ENCODE peak calls at places on chromosome 5, in five cellular contexts. One of them, this sample, is unnamed.
A peak's percentile ranks its signal among the peaks of the same experiment; 100 is the strongest.

GRCh38 chr5:149546974-149547373 is 4.3 kb downstream of the CSNK1A1 start:
- DNase-seq in SK-N-SH: no peak
- DNase-seq in MM.1S: no peak
- DNase-seq in HCT116: no peak
- DNase-seq in OCI-LY7: no peak
- DNase-seq in this sample: no peak

GRCh38 chr5:92678576-92679105 is 902.4 kb downstream of the NR2F1-AS1 start:
- DNase-seq in OCI-LY7: no peak
- DNase-seq in MM.1S: no peak
- DNase-seq in HCT116: peak; percentile 29
- DNase-seq in SK-N-SH: peak; percentile 8
- DNase-seq in this sample: peak; percentile 11

GRCh38 chr5:42641321-42642005 is 115.2 kb upstream of the CCDC152 start:
- DNase-seq in OCI-LY7: no peak
- DNase-seq in HCT116: no peak
- DNase-seq in SK-N-SH: no peak
- DNase-seq in MM.1S: no peak
- DNase-seq in this sample: peak; percentile 33

GRCh38 chr5:10626473-10627013 is 62.7 kb downstream of the ANKRD33B start:
- DNase-seq in MM.1S: no peak
- DNase-seq in OCI-LY7: no peak
- DNase-seq in SK-N-SH: no peak
- DNase-seq in HCT116: no peak
- DNase-seq in this sample: peak; percentile 78

GRCh38 chr5:87394407-87394806 is 18.3 kb downstream of the CCNH start:
- DNase-seq in MM.1S: no peak
- DNase-seq in OCI-LY7: no peak
- DNase-seq in HCT116: no peak
- DNase-seq in SK-N-SH: no peak
- DNase-seq in this sample: peak; percentile 87

GRCh38 chr5:149380466-149381121 is 1.5 kb upstream of the IL17B start:
- DNase-seq in MM.1S: no peak
- DNase-seq in SK-N-SH: no peak
- DNase-seq in OCI-LY7: no peak
- DNase-seq in HCT116: no peak
- DNase-seq in this sample: no peak

GRCh38 chr5:9557696-9558095 is 11.8 kb upstream of the SEMA5A start:
- DNase-seq in OCI-LY7: no peak
- DNase-seq in MM.1S: no peak
- DNase-seq in HCT116: no peak
- DNase-seq in SK-N-SH: no peak
- DNase-seq in this sample: peak; percentile 82

GRCh38 chr5:171601266-171601881 is 181.9 kb downstream of the FGF18 start:
- DNase-seq in OCI-LY7: no peak
- DNase-seq in MM.1S: no peak
- DNase-seq in SK-N-SH: no peak
- DNase-seq in HCT116: no peak
- DNase-seq in this sample: no peak

GRCh38 chr5:10886497-10886896 is 125.5 kb upstream of the DAP start:
- DNase-seq in OCI-LY7: no peak
- DNase-seq in SK-N-SH: no peak
- DNase-seq in MM.1S: no peak
- DNase-seq in HCT116: no peak
- DNase-seq in this sample: no peak

GRCh38 chr5:112264151-112264550 is 154.9 kb downstream of the EPB41L4A start:
- DNase-seq in MM.1S: no peak
- DNase-seq in OCI-LY7: no peak
- DNase-seq in SK-N-SH: no peak
- DNase-seq in HCT116: no peak
- DNase-seq in this sample: no peak

GRCh38 chr5:78361226-78361993 is 993 bp downstream of the SCAMP1 start:
- DNase-seq in HCT116: no peak
- DNase-seq in OCI-LY7: peak; percentile 47
- DNase-seq in SK-N-SH: peak; percentile 48
- DNase-seq in MM.1S: peak; percentile 27
- DNase-seq in this sample: peak; percentile 74

GRCh38 chr5:137361275-137361674 is 137.9 kb downstream of the SPOCK1 start:
- DNase-seq in HCT116: no peak
- DNase-seq in OCI-LY7: no peak
- DNase-seq in SK-N-SH: peak; percentile 41
- DNase-seq in MM.1S: no peak
- DNase-seq in this sample: peak; percentile 92

GRCh38 chr5:137837741-137838389 is 29.8 kb upstream of the MYOT start:
- DNase-seq in MM.1S: no peak
- DNase-seq in OCI-LY7: no peak
- DNase-seq in SK-N-SH: no peak
- DNase-seq in HCT116: no peak
- DNase-seq in this sample: no peak

GRCh38 chr5:139392678-139393496 is 2.0 kb downstream of the PROB1 start:
- DNase-seq in HCT116: peak; percentile 66
- DNase-seq in SK-N-SH: peak; percentile 92
- DNase-seq in MM.1S: peak; percentile 86
- DNase-seq in OCI-LY7: peak; percentile 94
- DNase-seq in this sample: peak; percentile 58

GRCh38 chr5:23332650-23333251 is 174.7 kb upstream of the PRDM9 start:
- DNase-seq in HCT116: no peak
- DNase-seq in OCI-LY7: no peak
- DNase-seq in MM.1S: peak; percentile 19
- DNase-seq in SK-N-SH: peak; percentile 1
- DNase-seq in this sample: no peak

GRCh38 chr5:33857037-33857436 is 34.8 kb downstream of the ADAMTS12 start:
- DNase-seq in MM.1S: no peak
- DNase-seq in SK-N-SH: no peak
- DNase-seq in OCI-LY7: no peak
- DNase-seq in HCT116: no peak
- DNase-seq in this sample: no peak

GRCh38 chr5:77771452-77771851 is 4.7 kb downstream of the TBCA start:
- DNase-seq in OCI-LY7: no peak
- DNase-seq in HCT116: no peak
- DNase-seq in MM.1S: no peak
- DNase-seq in SK-N-SH: no peak
- DNase-seq in this sample: no peak

GRCh38 chr5:177434942-177435738 is 8.7 kb downstream of the GRK6 start:
- DNase-seq in HCT116: no peak
- DNase-seq in MM.1S: no peak
- DNase-seq in OCI-LY7: no peak
- DNase-seq in SK-N-SH: no peak
- DNase-seq in this sample: no peak

GRCh38 chr5:149358294-149358651 is 427 bp downstream of the PCYOX1L start:
- DNase-seq in MM.1S: peak; percentile 36
- DNase-seq in OCI-LY7: peak; percentile 66
- DNase-seq in SK-N-SH: peak; percentile 81
- DNase-seq in HCT116: no peak
- DNase-seq in this sample: no peak

GRCh38 chr5:64923151-64923685 is 154.5 kb downstream of the CWC27 start:
- DNase-seq in OCI-LY7: no peak
- DNase-seq in MM.1S: no peak
- DNase-seq in SK-N-SH: no peak
- DNase-seq in HCT116: no peak
- DNase-seq in this sample: peak; percentile 79

GRCh38 chr5:111461261-111461671 is 51.1 kb downstream of the STARD4 start:
- DNase-seq in OCI-LY7: peak; percentile 15
- DNase-seq in HCT116: no peak
- DNase-seq in SK-N-SH: peak; percentile 53
- DNase-seq in MM.1S: no peak
- DNase-seq in this sample: peak; percentile 2

GRCh38 chr5:167485395-167485794 is 806.0 kb upstream of the WWC1 start:
- DNase-seq in MM.1S: no peak
- DNase-seq in SK-N-SH: no peak
- DNase-seq in OCI-LY7: no peak
- DNase-seq in HCT116: no peak
- DNase-seq in this sample: peak; percentile 52

GRCh38 chr5:134007581-134008256 is 2.9 kb upstream of the VDAC1 start:
- DNase-seq in SK-N-SH: peak; percentile 86
- DNase-seq in HCT116: no peak
- DNase-seq in MM.1S: no peak
- DNase-seq in OCI-LY7: no peak
- DNase-seq in this sample: peak; percentile 34

GRCh38 chr5:103444333-103445038 is 118.1 kb downstream of the NUDT12 start:
- DNase-seq in SK-N-SH: peak; percentile 20
- DNase-seq in HCT116: no peak
- DNase-seq in OCI-LY7: no peak
- DNase-seq in MM.1S: peak; percentile 36
- DNase-seq in this sample: no peak
- H2AFZ ChIP-seq in SK-N-SH: peak overlapping the region; percentile 69
- H2AFZ ChIP-seq in HCT116: no peak overlapping the region
- H2AFZ ChIP-seq in OCI-LY7: no peak overlapping the region
- H2AFZ ChIP-seq in MM.1S: peak overlapping the region; percentile 67
- H2AFZ ChIP-seq in this sample: no peak overlapping the region

GRCh38 chr5:966345-966710 is 42.3 kb upstream of the NKD2 start:
- DNase-seq in MM.1S: no peak
- DNase-seq in HCT116: no peak
- DNase-seq in SK-N-SH: no peak
- DNase-seq in OCI-LY7: no peak
- DNase-seq in this sample: no peak

GRCh38 chr5:966941-967340 is 41.7 kb upstream of the NKD2 start:
- DNase-seq in OCI-LY7: no peak
- DNase-seq in HCT116: no peak
- DNase-seq in SK-N-SH: no peak
- DNase-seq in MM.1S: no peak
- DNase-seq in this sample: no peak

GRCh38 chr5:969421-969839 is 39.2 kb upstream of the NKD2 start:
- DNase-seq in HCT116: no peak
- DNase-seq in MM.1S: no peak
- DNase-seq in OCI-LY7: no peak
- DNase-seq in SK-N-SH: no peak
- DNase-seq in this sample: peak; percentile 25

GRCh38 chr5:965604-966344 is 42.8 kb upstream of the NKD2 start:
- DNase-seq in MM.1S: peak; percentile 74
- DNase-seq in SK-N-SH: no peak
- DNase-seq in HCT116: no peak
- DNase-seq in OCI-LY7: no peak
- DNase-seq in this sample: no peak

DNA sequence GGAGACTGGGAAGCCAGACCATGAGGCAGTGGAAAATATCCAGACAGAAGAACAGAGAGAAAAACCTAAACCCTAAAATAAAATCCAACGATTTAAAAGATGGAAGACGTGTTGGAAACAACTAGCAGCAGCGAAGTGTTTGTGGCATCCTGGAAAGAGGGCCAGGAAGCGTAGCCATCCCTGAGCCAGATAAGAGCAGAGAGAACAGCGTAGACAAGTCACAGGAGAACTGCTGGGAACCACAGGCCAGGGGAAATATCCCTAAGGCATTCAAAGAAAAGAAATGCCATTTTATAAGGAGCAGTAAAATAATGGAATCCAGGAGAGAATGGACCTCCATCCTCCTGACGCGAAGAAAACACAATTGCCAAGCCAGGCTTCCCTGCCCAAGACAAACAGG is 39.6 kb upstream of the NKD2 start:
- DNase-seq in SK-N-SH: no peak
- DNase-seq in OCI-LY7: no peak
- DNase-seq in HCT116: no peak
- DNase-seq in MM.1S: no peak
- DNase-seq in this sample: no peak
- H3K4me2 ChIP-seq in SK-N-SH: peak overlapping the region; percentile 62
- H3K4me2 ChIP-seq in OCI-LY7: no peak overlapping the region
- H3K4me2 ChIP-seq in HCT116: no peak overlapping the region
- H3K4me2 ChIP-seq in MM.1S: no peak overlapping the region
- H3K4me2 ChIP-seq in this sample: peak overlapping the region; percentile 10

GRCh38 chr5:169637085-169637855 is at the start of gene DOCK2:
- DNase-seq in SK-N-SH: no peak
- DNase-seq in HCT116: no peak
- DNase-seq in MM.1S: peak; percentile 70
- DNase-seq in OCI-LY7: peak; percentile 85
- DNase-seq in this sample: no peak
- H2AFZ ChIP-seq in SK-N-SH: no peak within 1 kb of the TSS
- H2AFZ ChIP-seq in HCT116: no peak within 1 kb of the TSS
- H2AFZ ChIP-seq in MM.1S: peak within 1 kb of the TSS; percentile 87
- H2AFZ ChIP-seq in OCI-LY7: peak within 1 kb of the TSS; percentile 93
- H2AFZ ChIP-seq in this sample: peak within 1 kb of the TSS; percentile 3

DNA sequence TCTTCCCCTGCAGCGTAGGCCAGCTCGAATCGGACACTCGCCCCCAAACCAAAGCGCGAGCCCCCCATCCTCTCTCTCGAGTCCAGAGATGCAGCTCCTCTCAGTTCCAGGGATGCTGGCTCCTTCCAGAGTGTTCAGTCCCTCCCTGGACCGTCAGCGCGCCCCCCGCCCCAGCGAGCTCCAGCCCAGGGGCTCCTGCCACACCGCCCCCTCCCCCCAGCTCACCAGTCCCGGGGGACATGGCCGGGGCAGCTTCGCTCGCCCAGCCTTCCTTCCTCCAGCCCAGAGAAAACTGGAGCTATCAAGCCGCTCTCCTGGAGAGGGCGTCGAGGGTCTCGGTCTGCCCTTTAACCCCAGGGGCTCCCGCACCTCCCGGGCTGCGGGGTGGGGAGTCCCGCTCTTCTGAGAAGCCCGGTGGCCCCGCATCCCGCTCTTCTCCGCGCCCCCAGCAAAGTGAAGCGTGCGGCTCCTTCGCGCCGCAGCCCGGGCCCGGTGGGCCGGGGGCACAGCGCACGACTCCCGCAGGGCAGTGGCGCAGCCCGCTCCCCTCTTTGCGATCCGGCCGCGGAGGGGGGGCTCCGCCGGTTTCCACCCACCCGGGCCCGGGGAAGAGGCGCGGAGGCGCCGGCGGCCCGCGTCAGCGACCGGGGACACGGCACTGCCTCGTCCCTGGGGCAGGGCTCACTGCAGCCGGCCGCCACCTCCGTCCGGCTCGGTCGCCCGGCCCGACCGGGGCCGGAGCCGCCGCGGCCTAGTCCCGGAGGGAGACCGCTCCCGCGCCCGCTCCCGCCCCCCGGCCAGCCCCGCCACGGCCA is 585 bp downstream of the MIER3 start:
- DNase-seq in SK-N-SH: peak; percentile 82
- DNase-seq in HCT116: no peak
- DNase-seq in OCI-LY7: peak; percentile 58
- DNase-seq in MM.1S: peak; percentile 32
- DNase-seq in this sample: peak; percentile 2
- H3K4me2 ChIP-seq in SK-N-SH: peak overlapping the region; percentile 95
- H3K4me2 ChIP-seq in HCT116: peak overlapping the region; percentile 92
- H3K4me2 ChIP-seq in OCI-LY7: peak overlapping the region; percentile 89
- H3K4me2 ChIP-seq in MM.1S: peak overlapping the region; percentile 83
- H3K4me2 ChIP-seq in this sample: peak overlapping the region; percentile 88

GRCh38 chr5:140402258-140403074 is 833 bp downstream of the ANKHD1 start:
- DNase-seq in OCI-LY7: peak; percentile 73
- DNase-seq in MM.1S: peak; percentile 55
- DNase-seq in HCT116: no peak
- DNase-seq in SK-N-SH: peak; percentile 66
- DNase-seq in this sample: peak; percentile 41
- H2AFZ ChIP-seq in OCI-LY7: peak overlapping the region; percentile 16
- H2AFZ ChIP-seq in MM.1S: peak overlapping the region; percentile 72
- H2AFZ ChIP-seq in HCT116: no peak overlapping the region
- H2AFZ ChIP-seq in SK-N-SH: peak overlapping the region; percentile 91
- H2AFZ ChIP-seq in this sample: peak overlapping the region; percentile 51